ENCODE peak calls at places on chromosomes 13 and 19, in four cellular contexts. Z, O, W and J are unnamed samples.
A peak's percentile ranks its signal among the peaks of the same experiment; 100 is the strongest.

GRCh38 chr13:110907951-110908898 is 6.6 kb downstream of the ANKRD10 start:
- DNase-seq in Z (no peak), O (peak; percentile 94), W (no peak), J (no peak)

GRCh38 chr19:27657271-27658051 is 1555.5 kb downstream of the UQCRFS1 start:
- DNase-seq in Z (no peak), O (no peak), W (no peak), J (no peak)

GRCh38 chr13:44117351-44117750 is 237.6 kb downstream of the LACC1 start:
- DNase-seq in Z (no peak), O (no peak), W (no peak), J (no peak)

GRCh38 chr13:29750178-29750530 is 100.3 kb downstream of the UBL3 start:
- DNase-seq in Z (no peak), O (no peak), W (no peak), J (no peak)

GRCh38 chr13:29137995-29138394 is 317.9 kb downstream of the MTUS2 start:
- DNase-seq in Z (no peak), O (no peak), W (no peak), J (no peak)

GRCh38 chr13:51821666-51822065 is 17.7 kb upstream of the DHRS12 start:
- DNase-seq in Z (no peak), O (no peak), W (no peak), J (no peak)

GRCh38 chr13:23979361-23980159 is 82.3 kb upstream of the C1QTNF9B start:
- DNase-seq in Z (no peak), O (peak; percentile 6), W (no peak), J (no peak)

GRCh38 chr19:10009714-10010224 is 535 bp downstream of the COL5A3 start:
- DNase-seq in Z (no peak), O (no peak), W (no peak), J (no peak)

DNA sequence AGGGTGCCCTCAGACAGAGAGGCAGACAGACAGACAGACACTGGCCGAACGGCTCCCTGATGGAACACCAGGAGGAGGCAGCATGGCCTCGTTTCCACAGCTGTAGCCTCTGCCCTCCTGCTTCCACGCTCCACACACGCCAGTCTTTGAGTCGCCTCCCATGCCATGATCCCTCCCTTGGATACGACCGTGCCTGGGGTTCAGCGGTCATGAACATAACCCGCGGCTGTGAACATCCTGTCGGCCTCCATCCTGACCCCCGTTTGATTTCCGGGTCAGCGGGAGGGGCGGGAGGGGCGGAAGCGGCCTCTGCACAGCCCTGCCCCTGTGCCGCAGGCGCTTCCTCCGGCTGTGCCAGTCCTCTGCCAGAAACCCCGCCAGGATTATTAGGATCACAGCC is 23.4 kb downstream of the GP6 start:
- DNase-seq in Z (no peak), O (no peak), W (no peak), J (no peak)
- TF ChIP-seq CBX5 in Z (no peak), O (no peak), W (no peak), J (no peak)

GRCh38 chr19:50204811-50205675 is 1.6 kb downstream of the MYH14 start:
- DNase-seq in Z (peak; percentile 42), O (peak; percentile 70), W (no peak), J (peak; percentile 93)

GRCh38 chr19:50204081-50204428 is 633 bp downstream of the MYH14 start:
- DNase-seq in Z (no peak), O (no peak), W (no peak), J (no peak)

GRCh38 chr19:50206191-50206590 is 2.8 kb downstream of the MYH14 start:
- DNase-seq in Z (no peak), O (no peak), W (no peak), J (no peak)

GRCh38 chr19:50207730-50208129 is 4.3 kb downstream of the MYH14 start:
- DNase-seq in Z (no peak), O (no peak), W (no peak), J (no peak)

DNA sequence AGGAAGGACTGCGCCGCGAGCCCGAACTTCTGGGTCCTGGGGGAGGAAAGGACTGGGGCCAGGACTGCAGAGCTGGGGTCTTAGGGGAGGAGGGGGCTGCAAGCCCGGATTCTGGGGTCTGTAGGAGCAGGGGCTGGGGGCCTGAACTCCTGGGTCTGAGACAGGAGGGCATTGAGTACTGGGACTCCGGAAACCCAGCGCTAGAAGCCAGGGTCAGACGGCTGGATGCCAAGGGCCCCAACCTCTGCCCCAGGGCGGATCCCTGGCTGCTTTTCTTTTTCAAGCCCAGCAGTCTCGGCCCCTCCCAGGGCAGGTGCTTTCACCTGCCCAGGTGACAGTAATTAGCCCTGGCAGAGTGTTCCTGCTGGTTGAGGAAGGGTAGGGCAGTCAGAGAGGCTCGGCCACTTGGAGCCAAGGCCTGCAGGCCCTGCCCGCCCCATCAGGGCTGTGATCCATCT is 2.3 kb downstream of the MYH14 start:
- DNase-seq in Z (no peak), O (no peak), W (no peak), J (no peak)
- TF ChIP-seq CBX5 in Z (no peak), O (no peak), W (no peak), J (no peak)

DNA sequence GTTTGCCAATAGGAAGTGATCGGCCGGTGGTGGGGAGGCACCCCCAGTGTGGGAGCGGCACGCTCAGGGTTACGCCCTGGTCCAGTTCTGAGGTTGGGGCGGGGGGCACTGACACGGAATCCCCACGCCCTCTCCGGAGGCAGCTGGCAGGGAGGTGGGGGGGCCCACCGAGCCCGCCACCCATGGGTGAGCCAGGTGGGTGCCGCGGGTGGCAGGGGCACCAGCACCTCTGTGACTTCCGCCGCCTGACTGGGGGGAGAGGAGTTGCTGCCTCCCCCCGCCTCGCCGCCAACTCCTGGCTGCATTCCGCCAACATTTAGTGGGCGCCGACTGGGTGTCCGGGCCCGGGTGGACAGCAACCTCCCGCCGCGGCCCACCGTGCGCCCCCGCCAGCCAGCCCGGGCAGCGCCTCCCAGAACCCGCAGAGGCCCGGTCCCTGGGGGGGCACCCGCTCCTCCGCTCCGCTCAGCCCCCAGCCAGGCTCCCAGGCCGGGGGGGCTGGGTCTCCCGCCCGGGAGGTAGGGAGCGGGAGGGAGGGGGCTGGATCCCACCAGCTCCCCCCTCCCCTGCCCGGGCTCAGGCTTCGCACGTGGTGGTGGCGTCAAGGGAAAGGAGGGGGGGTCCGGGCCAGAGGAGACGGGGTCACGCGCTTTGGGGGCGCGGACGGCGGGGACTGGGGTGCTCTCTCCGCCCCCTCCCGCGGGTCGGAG is 2.0 kb downstream of the ZBTB7A start:
- DNase-seq in Z (peak; percentile 69), O (no peak), W (no peak), J (no peak)
- TF ChIP-seq CBX5 in Z (no peak), O (no peak), W (no peak), J (no peak)

DNA sequence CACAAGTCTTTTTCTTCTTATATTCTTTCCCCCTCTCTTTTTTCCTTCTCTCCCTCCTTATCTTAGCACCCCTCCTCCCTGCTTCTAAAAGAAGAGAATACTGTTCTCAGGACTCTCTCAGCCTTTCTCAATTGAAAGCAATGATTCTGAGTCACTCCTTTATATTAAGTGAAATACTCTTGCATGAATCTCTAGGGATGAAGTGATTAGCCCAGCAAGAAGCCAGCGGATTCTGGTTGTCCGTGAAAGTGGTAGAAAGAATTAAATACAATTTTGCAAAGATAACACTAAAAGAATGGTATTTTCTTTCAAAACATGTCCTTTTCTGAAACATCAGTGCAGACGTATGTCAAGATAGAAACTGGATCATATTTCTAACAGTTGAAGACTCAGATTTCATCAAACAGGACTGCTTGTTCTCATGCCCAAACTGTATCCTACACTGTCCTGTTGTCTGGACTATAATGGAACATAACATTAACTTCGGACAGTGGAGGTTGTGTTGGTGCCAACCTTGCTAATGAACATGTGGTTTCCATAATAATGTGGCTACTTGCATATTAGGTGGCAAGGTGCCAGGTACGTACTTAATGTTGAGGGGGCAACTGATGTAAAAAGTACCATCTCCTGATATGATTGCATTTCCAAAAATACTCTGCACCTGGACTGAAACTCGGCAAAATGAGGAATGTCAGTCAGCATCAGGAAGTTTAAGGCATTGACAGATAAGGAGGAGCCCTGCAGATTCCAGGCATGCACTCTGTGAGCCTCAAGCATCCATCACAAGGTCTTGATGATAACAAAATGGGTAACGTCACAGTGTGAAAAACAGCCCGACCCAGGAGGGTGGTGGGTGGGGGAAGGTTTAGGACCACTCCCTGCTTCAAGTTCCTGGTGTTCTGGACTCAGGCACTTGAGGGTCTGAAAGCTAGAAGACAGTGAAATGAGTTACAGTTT is 357.2 kb downstream of the DLEU7 start:
- DNase-seq in Z (no peak), O (no peak), W (no peak), J (no peak)
- TF ChIP-seq CBX5 in Z (no peak), O (no peak), W (no peak), J (no peak)

GRCh38 chr19:19425170-19425875 is 19.8 kb downstream of the GATAD2A start:
- DNase-seq in Z (no peak), O (no peak), W (no peak), J (no peak)
- TF ChIP-seq CBX5 in Z (no peak), O (no peak), W (no peak), J (no peak)